ENCODE peak calls at places on chromosomes 4 and X, in six cellular contexts. One of them, this sample, is unnamed.
A peak's percentile ranks its signal among the peaks of the same experiment; 100 is the strongest.

GRCh38 chrX:22689290-22689689 is 310.5 kb upstream of the DDX53 start:
- DNase-seq in GM23248: peak; percentile 61
- DNase-seq in CD8-positive, alpha-beta T cell: no peak
- DNase-seq in EH: peak; percentile 27
- DNase-seq in AG20443: peak; percentile 11
- DNase-seq in activated CD8-positive, alpha-beta memory T cell treated with anti-CD3 and anti-CD28 coated beads, Interleukin-2, amount 50 U/mL, for 4 hours: no peak
- DNase-seq in this sample: peak; percentile 44

GRCh38 chr4:110087116-110087708 is 111.2 kb downstream of the ELOVL6 start:
- DNase-seq in EH: peak; percentile 79
- DNase-seq in CD8-positive, alpha-beta T cell: no peak
- DNase-seq in activated CD8-positive, alpha-beta memory T cell treated with anti-CD3 and anti-CD28 coated beads, Interleukin-2, amount 50 U/mL, for 4 hours: no peak
- DNase-seq in GM23248: peak; percentile 84
- DNase-seq in AG20443: peak; percentile 36
- DNase-seq in this sample: no peak

GRCh38 chr4:105399535-105400161 is 74.2 kb downstream of the PPA2 start:
- DNase-seq in AG20443: peak; percentile 54
- DNase-seq in GM23248: peak; percentile 92
- DNase-seq in CD8-positive, alpha-beta T cell: no peak
- DNase-seq in EH: peak; percentile 92
- DNase-seq in activated CD8-positive, alpha-beta memory T cell treated with anti-CD3 and anti-CD28 coated beads, Interleukin-2, amount 50 U/mL, for 4 hours: no peak
- DNase-seq in this sample: no peak

GRCh38 chr4:140609548-140610425 is 41.0 kb upstream of the UCP1 start:
- DNase-seq in activated CD8-positive, alpha-beta memory T cell treated with anti-CD3 and anti-CD28 coated beads, Interleukin-2, amount 50 U/mL, for 4 hours: no peak
- DNase-seq in CD8-positive, alpha-beta T cell: no peak
- DNase-seq in EH: peak; percentile 59
- DNase-seq in AG20443: peak; percentile 76
- DNase-seq in GM23248: peak; percentile 72
- DNase-seq in this sample: no peak

GRCh38 chr4:11631416-11631815 is 202.7 kb upstream of the HS3ST1 start:
- DNase-seq in AG20443: no peak
- DNase-seq in EH: no peak
- DNase-seq in CD8-positive, alpha-beta T cell: no peak
- DNase-seq in GM23248: no peak
- DNase-seq in activated CD8-positive, alpha-beta memory T cell treated with anti-CD3 and anti-CD28 coated beads, Interleukin-2, amount 50 U/mL, for 4 hours: no peak
- DNase-seq in this sample: no peak

GRCh38 chr4:6295495-6295894 is 25.8 kb downstream of the WFS1 start:
- DNase-seq in EH: no peak
- DNase-seq in GM23248: no peak
- DNase-seq in CD8-positive, alpha-beta T cell: no peak
- DNase-seq in AG20443: no peak
- DNase-seq in activated CD8-positive, alpha-beta memory T cell treated with anti-CD3 and anti-CD28 coated beads, Interleukin-2, amount 50 U/mL, for 4 hours: no peak
- DNase-seq in this sample: no peak

GRCh38 chr4:43456383-43456782 is 563.9 kb downstream of the GRXCR1 start:
- DNase-seq in EH: peak; percentile 1
- DNase-seq in AG20443: peak; percentile 3
- DNase-seq in CD8-positive, alpha-beta T cell: no peak
- DNase-seq in activated CD8-positive, alpha-beta memory T cell treated with anti-CD3 and anti-CD28 coated beads, Interleukin-2, amount 50 U/mL, for 4 hours: no peak
- DNase-seq in GM23248: peak; percentile 75
- DNase-seq in this sample: no peak

GRCh38 chr4:36024901-36025610 is 219.3 kb downstream of the ARAP2 start:
- DNase-seq in AG20443: no peak
- DNase-seq in CD8-positive, alpha-beta T cell: no peak
- DNase-seq in activated CD8-positive, alpha-beta memory T cell treated with anti-CD3 and anti-CD28 coated beads, Interleukin-2, amount 50 U/mL, for 4 hours: no peak
- DNase-seq in EH: no peak
- DNase-seq in GM23248: no peak
- DNase-seq in this sample: no peak

GRCh38 chrX:53357799-53358530 is 64.5 kb downstream of the SMC1A start:
- DNase-seq in GM23248: peak; percentile 41
- DNase-seq in CD8-positive, alpha-beta T cell: no peak
- DNase-seq in EH: peak; percentile 37
- DNase-seq in AG20443: peak; percentile 13
- DNase-seq in activated CD8-positive, alpha-beta memory T cell treated with anti-CD3 and anti-CD28 coated beads, Interleukin-2, amount 50 U/mL, for 4 hours: no peak
- DNase-seq in this sample: peak; percentile 44

GRCh38 chr4:147648656-147649055 is 31.5 kb downstream of the TMEM184C start:
- DNase-seq in activated CD8-positive, alpha-beta memory T cell treated with anti-CD3 and anti-CD28 coated beads, Interleukin-2, amount 50 U/mL, for 4 hours: no peak
- DNase-seq in EH: no peak
- DNase-seq in CD8-positive, alpha-beta T cell: no peak
- DNase-seq in GM23248: no peak
- DNase-seq in AG20443: no peak
- DNase-seq in this sample: no peak

GRCh38 chr4:2954358-2955185 is 8.6 kb downstream of the NOP14 start:
- DNase-seq in EH: no peak
- DNase-seq in GM23248: no peak
- DNase-seq in AG20443: no peak
- DNase-seq in CD8-positive, alpha-beta T cell: peak; percentile 51
- DNase-seq in activated CD8-positive, alpha-beta memory T cell treated with anti-CD3 and anti-CD28 coated beads, Interleukin-2, amount 50 U/mL, for 4 hours: no peak
- DNase-seq in this sample: no peak

GRCh38 chrX:108323751-108324150 is 114.5 kb downstream of the COL4A6 start:
- DNase-seq in EH: no peak
- DNase-seq in activated CD8-positive, alpha-beta memory T cell treated with anti-CD3 and anti-CD28 coated beads, Interleukin-2, amount 50 U/mL, for 4 hours: no peak
- DNase-seq in AG20443: no peak
- DNase-seq in CD8-positive, alpha-beta T cell: no peak
- DNase-seq in GM23248: no peak
- DNase-seq in this sample: no peak

GRCh38 chr4:67883902-67884301 is at the start of gene TMPRSS11D:
- DNase-seq in activated CD8-positive, alpha-beta memory T cell treated with anti-CD3 and anti-CD28 coated beads, Interleukin-2, amount 50 U/mL, for 4 hours: no peak
- DNase-seq in AG20443: no peak
- DNase-seq in GM23248: no peak
- DNase-seq in CD8-positive, alpha-beta T cell: no peak
- DNase-seq in EH: no peak
- DNase-seq in this sample: no peak

GRCh38 chr4:48780867-48781219 is 764 bp upstream of the FRYL start:
- DNase-seq in GM23248: peak; percentile 70
- DNase-seq in activated CD8-positive, alpha-beta memory T cell treated with anti-CD3 and anti-CD28 coated beads, Interleukin-2, amount 50 U/mL, for 4 hours: peak; percentile 31
- DNase-seq in CD8-positive, alpha-beta T cell: peak; percentile 43
- DNase-seq in AG20443: peak; percentile 12
- DNase-seq in EH: no peak
- DNase-seq in this sample: no peak

GRCh38 chr4:1836650-1837049 is 19.3 kb downstream of the LETM1 start:
- DNase-seq in activated CD8-positive, alpha-beta memory T cell treated with anti-CD3 and anti-CD28 coated beads, Interleukin-2, amount 50 U/mL, for 4 hours: no peak
- DNase-seq in EH: no peak
- DNase-seq in CD8-positive, alpha-beta T cell: no peak
- DNase-seq in AG20443: no peak
- DNase-seq in GM23248: no peak
- DNase-seq in this sample: no peak

GRCh38 chrX:77087529-77088169 is 359.5 kb upstream of the FGF16 start:
- DNase-seq in CD8-positive, alpha-beta T cell: no peak
- DNase-seq in activated CD8-positive, alpha-beta memory T cell treated with anti-CD3 and anti-CD28 coated beads, Interleukin-2, amount 50 U/mL, for 4 hours: no peak
- DNase-seq in AG20443: peak; percentile 20
- DNase-seq in GM23248: peak; percentile 23
- DNase-seq in EH: peak; percentile 44
- DNase-seq in this sample: no peak

GRCh38 chr4:125582302-125582701 is 267.5 kb downstream of the FAT4 start:
- DNase-seq in CD8-positive, alpha-beta T cell: no peak
- DNase-seq in activated CD8-positive, alpha-beta memory T cell treated with anti-CD3 and anti-CD28 coated beads, Interleukin-2, amount 50 U/mL, for 4 hours: no peak
- DNase-seq in AG20443: no peak
- DNase-seq in GM23248: peak; percentile 8
- DNase-seq in EH: peak; percentile 57
- DNase-seq in this sample: no peak

GRCh38 chrX:121569609-121570008 is 522.2 kb downstream of the GLUD2 start:
- DNase-seq in EH: no peak
- DNase-seq in activated CD8-positive, alpha-beta memory T cell treated with anti-CD3 and anti-CD28 coated beads, Interleukin-2, amount 50 U/mL, for 4 hours: no peak
- DNase-seq in GM23248: no peak
- DNase-seq in CD8-positive, alpha-beta T cell: no peak
- DNase-seq in AG20443: no peak
- DNase-seq in this sample: no peak

GRCh38 chr4:114597410-114598115 is 1.0 kb upstream of the UGT8 start:
- DNase-seq in AG20443: no peak
- DNase-seq in EH: no peak
- DNase-seq in activated CD8-positive, alpha-beta memory T cell treated with anti-CD3 and anti-CD28 coated beads, Interleukin-2, amount 50 U/mL, for 4 hours: no peak
- DNase-seq in CD8-positive, alpha-beta T cell: no peak
- DNase-seq in GM23248: no peak
- DNase-seq in this sample: no peak

GRCh38 chrX:77793950-77794349 is 7.9 kb upstream of the ATRX start:
- DNase-seq in GM23248: no peak
- DNase-seq in CD8-positive, alpha-beta T cell: no peak
- DNase-seq in EH: no peak
- DNase-seq in AG20443: no peak
- DNase-seq in activated CD8-positive, alpha-beta memory T cell treated with anti-CD3 and anti-CD28 coated beads, Interleukin-2, amount 50 U/mL, for 4 hours: no peak
- DNase-seq in this sample: no peak

GRCh38 chrX:133053854-133054565 is 42.9 kb downstream of the USP26 start:
- DNase-seq in AG20443: no peak
- DNase-seq in activated CD8-positive, alpha-beta memory T cell treated with anti-CD3 and anti-CD28 coated beads, Interleukin-2, amount 50 U/mL, for 4 hours: no peak
- DNase-seq in CD8-positive, alpha-beta T cell: no peak
- DNase-seq in GM23248: no peak
- DNase-seq in EH: no peak
- DNase-seq in this sample: no peak

GRCh38 chr4:126718161-126718560 is 914.6 kb upstream of the INTU start:
- DNase-seq in EH: peak; percentile 41
- DNase-seq in AG20443: no peak
- DNase-seq in CD8-positive, alpha-beta T cell: no peak
- DNase-seq in GM23248: no peak
- DNase-seq in activated CD8-positive, alpha-beta memory T cell treated with anti-CD3 and anti-CD28 coated beads, Interleukin-2, amount 50 U/mL, for 4 hours: no peak
- DNase-seq in this sample: no peak

GRCh38 chr4:14700083-14700482 is 302.2 kb upstream of the CPEB2 start:
- DNase-seq in EH: no peak
- DNase-seq in GM23248: no peak
- DNase-seq in CD8-positive, alpha-beta T cell: no peak
- DNase-seq in AG20443: no peak
- DNase-seq in activated CD8-positive, alpha-beta memory T cell treated with anti-CD3 and anti-CD28 coated beads, Interleukin-2, amount 50 U/mL, for 4 hours: no peak
- DNase-seq in this sample: no peak

GRCh38 chr4:113317523-113317922 is 268.1 kb downstream of the ANK2 start:
- DNase-seq in EH: no peak
- DNase-seq in AG20443: no peak
- DNase-seq in CD8-positive, alpha-beta T cell: no peak
- DNase-seq in GM23248: no peak
- DNase-seq in activated CD8-positive, alpha-beta memory T cell treated with anti-CD3 and anti-CD28 coated beads, Interleukin-2, amount 50 U/mL, for 4 hours: no peak
- DNase-seq in this sample: no peak

GRCh38 chr4:154490589-154491340 is 834 bp downstream of the DCHS2 start:
- DNase-seq in AG20443: peak; percentile 40
- DNase-seq in EH: no peak
- DNase-seq in CD8-positive, alpha-beta T cell: no peak
- DNase-seq in GM23248: peak; percentile 6
- DNase-seq in activated CD8-positive, alpha-beta memory T cell treated with anti-CD3 and anti-CD28 coated beads, Interleukin-2, amount 50 U/mL, for 4 hours: no peak
- DNase-seq in this sample: no peak

GRCh38 chrX:46838482-46838857 is 1.6 kb downstream of the RP2 start:
- DNase-seq in EH: no peak
- DNase-seq in activated CD8-positive, alpha-beta memory T cell treated with anti-CD3 and anti-CD28 coated beads, Interleukin-2, amount 50 U/mL, for 4 hours: no peak
- DNase-seq in CD8-positive, alpha-beta T cell: no peak
- DNase-seq in GM23248: peak; percentile 50
- DNase-seq in AG20443: no peak
- DNase-seq in this sample: no peak

GRCh38 chr4:107292979-107293378 is 256.9 kb upstream of the DKK2 start:
- DNase-seq in AG20443: no peak
- DNase-seq in activated CD8-positive, alpha-beta memory T cell treated with anti-CD3 and anti-CD28 coated beads, Interleukin-2, amount 50 U/mL, for 4 hours: no peak
- DNase-seq in CD8-positive, alpha-beta T cell: no peak
- DNase-seq in EH: peak; percentile 4
- DNase-seq in GM23248: no peak
- DNase-seq in this sample: no peak

GRCh38 chr4:118398226-118399090 is 45.7 kb upstream of the PRSS12 start:
- DNase-seq in EH: no peak
- DNase-seq in GM23248: no peak
- DNase-seq in AG20443: no peak
- DNase-seq in activated CD8-positive, alpha-beta memory T cell treated with anti-CD3 and anti-CD28 coated beads, Interleukin-2, amount 50 U/mL, for 4 hours: no peak
- DNase-seq in CD8-positive, alpha-beta T cell: no peak
- DNase-seq in this sample: no peak

GRCh38 chr4:83075696-83076095 is 38.8 kb downstream of the PLAC8 start:
- DNase-seq in activated CD8-positive, alpha-beta memory T cell treated with anti-CD3 and anti-CD28 coated beads, Interleukin-2, amount 50 U/mL, for 4 hours: no peak
- DNase-seq in EH: peak; percentile 91
- DNase-seq in GM23248: peak; percentile 72
- DNase-seq in CD8-positive, alpha-beta T cell: no peak
- DNase-seq in AG20443: peak; percentile 65
- DNase-seq in this sample: no peak

GRCh38 chr4:1792832-1793495 is at the start of gene FGFR3:
- DNase-seq in GM23248: peak; percentile 64
- DNase-seq in AG20443: peak; percentile 94
- DNase-seq in EH: peak; percentile 54
- DNase-seq in CD8-positive, alpha-beta T cell: peak; percentile 46
- DNase-seq in activated CD8-positive, alpha-beta memory T cell treated with anti-CD3 and anti-CD28 coated beads, Interleukin-2, amount 50 U/mL, for 4 hours: peak; percentile 49
- DNase-seq in this sample: peak; percentile 57

GRCh38 chr4:183256756-183257385 is 63.2 kb downstream of the CLDN22 start:
- DNase-seq in GM23248: peak; percentile 75
- DNase-seq in activated CD8-positive, alpha-beta memory T cell treated with anti-CD3 and anti-CD28 coated beads, Interleukin-2, amount 50 U/mL, for 4 hours: peak; percentile 45
- DNase-seq in AG20443: peak; percentile 82
- DNase-seq in EH: peak; percentile 63
- DNase-seq in CD8-positive, alpha-beta T cell: peak; percentile 36
- DNase-seq in this sample: no peak

GRCh38 chrX:136067097-136067496 is 80.2 kb upstream of the FHL1 start:
- DNase-seq in EH: no peak
- DNase-seq in GM23248: no peak
- DNase-seq in AG20443: no peak
- DNase-seq in CD8-positive, alpha-beta T cell: no peak
- DNase-seq in activated CD8-positive, alpha-beta memory T cell treated with anti-CD3 and anti-CD28 coated beads, Interleukin-2, amount 50 U/mL, for 4 hours: no peak
- DNase-seq in this sample: no peak